ENCODE peak calls at places on chromosomes 16 and 17, in ten cellular contexts. M is tibial nerve, B is heart left ventricle, C is sigmoid colon, W is A549, J is uterus, A is stomach, L is body of pancreas, E is right lobe of liver, V is spleen. U is an unnamed sample.

GRCh38 chr16:23510154-23510914 is at the start of gene GGA2:
- DNase-seq in M (peak), B (peak), C (peak), W (peak), J (peak), A (peak), L (peak), E (peak), V (peak), U (peak)

GRCh38 chr17:50840311-50840851 is 5.0 kb downstream of the WFIKKN2 start:
- DNase-seq in M (no peak), B (no peak), C (no peak), W (no peak), J (no peak), A (no peak), L (no peak), E (no peak), V (no peak), U (no peak)

GRCh38 chr17:78722101-78722761 is 59.8 kb downstream of the CYTH1 start:
- DNase-seq in M (no peak), B (no peak), C (peak), W (no peak), J (no peak), A (no peak), L (no peak), E (no peak), V (peak), U (no peak)

GRCh38 chr16:85847681-85848601 is 48.4 kb downstream of the COX4I1 start:
- DNase-seq in M (no peak), B (no peak), C (peak), W (no peak), J (no peak), A (no peak), L (no peak), E (peak), V (no peak), U (no peak)

GRCh38 chr16:13829712-13830304 is 90.1 kb upstream of the ERCC4 start:
- DNase-seq in M (no peak), B (no peak), C (no peak), W (no peak), J (no peak), A (no peak), L (no peak), E (no peak), V (no peak), U (no peak)

GRCh38 chr16:56549744-56550385 is 15.0 kb upstream of the MT4 start:
- DNase-seq in M (no peak), B (no peak), C (no peak), W (no peak), J (no peak), A (no peak), L (no peak), E (no peak), V (no peak), U (no peak)

GRCh38 chr17:68660302-68660701 is 59.1 kb upstream of the FAM20A start:
- DNase-seq in M (no peak), B (no peak), C (no peak), W (no peak), J (no peak), A (no peak), L (no peak), E (no peak), V (no peak), U (no peak)

GRCh38 chr16:63592852-63593251 is 1529.0 kb downstream of the CDH11 start:
- DNase-seq in M (no peak), B (no peak), C (no peak), W (no peak), J (no peak), A (no peak), L (no peak), E (no peak), V (no peak), U (no peak)

GRCh38 chr16:4700997-4701743 is 7.8 kb downstream of the NUDT16L1 start:
- DNase-seq in M (no peak), B (peak), C (no peak), W (no peak), J (no peak), A (peak), L (no peak), E (no peak), V (no peak), U (no peak)

GRCh38 chr16:919658-920631 is 50.8 kb downstream of the LMF1 start:
- DNase-seq in M (no peak), B (no peak), C (peak), W (no peak), J (no peak), A (no peak), L (no peak), E (no peak), V (peak), U (no peak)

GRCh38 chr17:59796785-59797205 is 89.3 kb downstream of the VMP1 start:
- DNase-seq in M (no peak), B (no peak), C (no peak), W (no peak), J (no peak), A (no peak), L (no peak), E (no peak), V (no peak), U (no peak)

GRCh38 chr17:35432176-35433074 is at the start of gene SLFN12:
- DNase-seq in M (peak), B (peak), C (peak), W (no peak), J (peak), A (peak), L (peak), E (no peak), V (peak), U (peak)

GRCh38 chr17:16622540-16623277 is 30.9 kb downstream of the ZNF624 start:
- DNase-seq in M (no peak), B (no peak), C (no peak), W (no peak), J (no peak), A (no peak), L (no peak), E (no peak), V (no peak), U (no peak)

GRCh38 chr17:28523876-28524275 is 17.7 kb downstream of the FOXN1 start:
- DNase-seq in M (no peak), B (no peak), C (no peak), W (no peak), J (no peak), A (no peak), L (no peak), E (no peak), V (no peak), U (no peak)

GRCh38 chr17:56317351-56318208 is 164.3 kb downstream of the ANKFN1 start:
- DNase-seq in M (no peak), B (no peak), C (no peak), W (no peak), J (no peak), A (no peak), L (no peak), E (no peak), V (no peak), U (no peak)

GRCh38 chr16:53034306-53034705 is 18.4 kb downstream of the CHD9NB start:
- DNase-seq in M (no peak), B (no peak), C (no peak), W (no peak), J (no peak), A (no peak), L (no peak), E (no peak), V (no peak), U (no peak)

GRCh38 chr17:28982191-28982793 is 23.5 kb downstream of the SEZ6 start:
- DNase-seq in M (peak), B (peak), C (no peak), W (no peak), J (peak), A (no peak), L (peak), E (no peak), V (peak), U (no peak)

GRCh38 chr16:62038646-62039045 is 2.4 kb upstream of the CDH8 start:
- DNase-seq in M (no peak), B (no peak), C (no peak), W (no peak), J (no peak), A (no peak), L (no peak), E (no peak), V (no peak), U (no peak)

GRCh38 chr16:4529085-4530060 is 9.2 kb downstream of the CDIP1 start:
- DNase-seq in M (no peak), B (no peak), C (no peak), W (no peak), J (no peak), A (no peak), L (peak), E (no peak), V (no peak), U (peak)

GRCh38 chr17:79861371-79862216 is 22.4 kb upstream of the CBX4 start:
- DNase-seq in M (no peak), B (no peak), C (no peak), W (no peak), J (no peak), A (no peak), L (no peak), E (no peak), V (peak), U (no peak)

GRCh38 chr17:57915532-57915931 is 39.7 kb downstream of the CUEDC1 start:
- DNase-seq in M (no peak), B (no peak), C (no peak), W (no peak), J (no peak), A (no peak), L (no peak), E (no peak), V (no peak), U (no peak)

GRCh38 chr17:41467546-41467945 is 360 bp upstream of the KRT32 start:
- DNase-seq in M (no peak), B (no peak), C (no peak), W (no peak), J (no peak), A (no peak), L (no peak), E (no peak), V (no peak), U (no peak)

GRCh38 chr16:67169642-67170167 is 633 bp upstream of the NOL3 start:
- DNase-seq in M (peak), B (no peak), C (no peak), W (no peak), J (no peak), A (no peak), L (no peak), E (no peak), V (no peak), U (no peak)

GRCh38 chr16:86660623-86661022 is 82.3 kb downstream of the FOXL1 start:
- DNase-seq in M (no peak), B (no peak), C (no peak), W (no peak), J (no peak), A (no peak), L (no peak), E (no peak), V (no peak), U (no peak)

GRCh38 chr17:29107084-29107483 is 64.1 kb downstream of the PIPOX start:
- DNase-seq in M (no peak), B (no peak), C (no peak), W (no peak), J (no peak), A (no peak), L (peak), E (peak), V (no peak), U (no peak)

DNA sequence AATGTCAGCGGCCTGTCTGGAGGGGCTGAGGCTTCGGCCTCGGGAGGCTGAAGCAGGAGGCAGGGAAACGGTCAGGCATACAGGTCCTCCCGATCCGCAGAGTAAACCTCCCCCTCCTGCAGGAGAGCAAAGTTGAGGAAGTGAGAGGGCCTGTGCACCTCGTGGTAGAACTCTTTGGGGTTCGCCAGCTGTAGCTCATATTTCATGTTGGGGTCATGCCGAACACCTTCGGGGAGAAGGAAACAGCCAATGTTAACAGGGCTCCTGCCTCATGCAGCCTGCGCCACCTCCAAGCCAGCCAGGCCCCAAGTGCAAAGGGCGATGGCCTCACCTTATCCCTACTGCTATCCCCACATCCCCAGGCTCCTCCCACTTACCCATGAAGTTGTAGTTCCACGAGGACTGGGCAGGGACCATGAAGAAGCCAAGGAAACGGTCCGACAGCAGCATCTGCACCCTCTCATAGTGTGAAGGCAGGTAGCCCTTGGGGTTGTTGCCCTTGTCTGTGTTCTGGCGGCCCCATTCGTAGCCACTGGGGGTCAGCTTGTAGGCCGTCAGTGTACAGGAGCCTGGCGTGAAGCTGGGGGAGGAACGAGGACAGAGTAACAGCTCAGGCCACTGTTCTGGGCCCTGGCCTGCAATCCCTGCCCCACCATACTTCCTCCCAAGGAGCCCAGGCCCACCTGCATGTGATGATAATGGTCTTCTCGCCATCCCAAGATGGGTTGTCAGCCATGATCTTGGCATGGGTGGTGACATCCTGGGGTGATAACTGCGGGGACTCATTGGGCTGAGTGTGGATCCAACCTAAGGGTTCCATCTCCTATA is 1.3 kb upstream of the RILP start:
- DNase-seq in M (no peak), B (no peak), C (no peak), W (no peak), J (no peak), A (no peak), L (no peak), E (peak), V (peak), U (no peak)
- TF ChIP-seq POLR2A in M (no peak), B (no peak), C (no peak), W (no peak), J (no peak), A (no peak), L (no peak), E (no peak), V (no peak), U (no peak)

GRCh38 chr17:7837375-7838290 is 3.6 kb downstream of the KDM6B start:
- DNase-seq in M (no peak), B (no peak), C (no peak), W (no peak), J (no peak), A (no peak), L (no peak), E (no peak), V (peak), U (no peak)
- TF ChIP-seq POLR2A in M (no peak), B (no peak), C (no peak), W (no peak), J (no peak), A (no peak), L (no peak), E (no peak), V (no peak), U (no peak)

DNA sequence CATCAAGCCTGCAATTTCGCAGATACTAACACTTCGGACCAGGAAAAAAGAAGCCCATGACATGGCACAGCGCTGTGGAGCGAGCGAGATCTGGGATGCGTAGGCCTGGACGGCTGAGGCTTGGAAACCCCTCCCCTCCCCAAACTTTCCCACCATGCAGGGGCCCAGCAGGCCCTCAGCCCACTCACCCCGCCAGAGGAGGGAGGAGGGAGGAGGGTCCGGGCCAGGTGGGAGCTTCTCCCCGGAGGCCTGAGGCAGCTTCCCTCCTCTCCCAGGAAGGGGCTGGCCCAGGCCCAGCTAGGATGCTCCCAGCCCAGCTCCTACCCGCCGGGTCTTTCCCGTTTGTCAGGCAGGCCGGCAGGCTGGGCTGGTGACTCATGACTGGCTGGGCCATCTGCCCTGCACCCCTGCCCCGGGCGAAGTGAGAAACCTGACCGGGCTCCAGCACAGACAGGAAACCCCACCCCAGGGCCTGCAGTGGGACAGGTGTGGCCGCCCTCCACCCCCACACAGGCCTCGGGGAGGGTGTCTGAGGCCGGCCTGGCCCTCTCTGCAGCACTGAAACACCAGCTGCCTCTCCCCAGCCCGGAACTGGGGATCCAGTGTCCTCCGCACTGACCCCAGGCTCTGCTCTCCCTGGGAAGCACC is 34.3 kb upstream of the SLC38A10 start:
- DNase-seq in M (peak), B (peak), C (peak), W (peak), J (peak), A (peak), L (peak), E (peak), V (no peak), U (peak)
- TF ChIP-seq POLR2A in M (no peak), B (no peak), C (no peak), W (peak), J (peak), A (no peak), L (no peak), E (peak), V (no peak), U (no peak)

DNA sequence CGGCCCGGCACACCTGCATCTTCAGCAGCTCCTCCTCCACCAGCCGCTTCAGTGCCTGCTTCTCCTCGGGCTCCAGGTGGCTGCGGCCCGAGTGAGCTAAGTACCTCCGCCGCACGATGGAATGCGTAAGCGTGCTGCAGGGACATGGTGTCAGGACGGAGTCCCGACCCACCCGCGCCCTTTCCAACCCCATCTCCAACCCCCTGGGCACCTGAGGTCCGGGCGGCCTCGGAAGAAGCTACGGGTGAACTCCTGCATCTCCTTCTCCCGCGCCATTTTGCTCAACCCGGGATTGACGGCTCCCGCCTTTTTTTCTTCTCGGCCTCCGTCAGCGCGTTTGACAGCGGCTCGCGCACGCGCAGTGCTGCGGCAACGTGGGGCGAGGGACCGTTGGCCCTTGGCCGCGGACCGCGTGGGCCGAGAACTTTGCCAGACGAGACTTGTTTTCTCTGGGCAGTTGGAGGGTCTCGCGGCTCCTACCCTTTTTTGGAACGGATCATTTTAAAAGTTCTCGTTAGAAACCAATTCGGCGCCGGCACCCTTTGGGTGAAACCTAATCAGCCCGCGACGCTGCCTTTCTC is at the start of gene HIRIP3:
- DNase-seq in M (peak), B (peak), C (peak), W (peak), J (peak), A (peak), L (peak), E (peak), V (peak), U (peak)
- TF ChIP-seq POLR2A in M (no peak), B (no peak), C (peak), W (no peak), J (no peak), A (peak), L (no peak), E (peak), V (peak), U (peak)

GRCh38 chr16:30659507-30660423 is 1.5 kb downstream of the FBRS start:
- DNase-seq in M (no peak), B (no peak), C (peak), W (no peak), J (no peak), A (no peak), L (no peak), E (peak), V (peak), U (no peak)

GRCh38 chr16:30656974-30657865 is 1.0 kb upstream of the FBRS start:
- DNase-seq in M (no peak), B (no peak), C (no peak), W (peak), J (no peak), A (no peak), L (no peak), E (no peak), V (peak), U (no peak)

GRCh38 chr16:30660424-30661251 is 2.4 kb downstream of the FBRS start:
- DNase-seq in M (no peak), B (no peak), C (no peak), W (no peak), J (no peak), A (no peak), L (no peak), E (no peak), V (peak), U (no peak)

GRCh38 chr16:30657866-30658730 is at the start of gene FBRS:
- DNase-seq in M (peak), B (peak), C (peak), W (peak), J (peak), A (peak), L (peak), E (peak), V (peak), U (peak)

GRCh38 chr16:30658731-30659506 is 688 bp downstream of the FBRS start:
- DNase-seq in M (peak), B (peak), C (peak), W (peak), J (peak), A (peak), L (peak), E (peak), V (peak), U (peak)
- TF ChIP-seq POLR2A in M (peak), B (peak), C (no peak), W (no peak), J (peak), A (no peak), L (peak), E (no peak), V (no peak), U (no peak)